ENCODE peak calls at places on chromosomes 4 and X, in seven cellular contexts. T is IMR-90, Q is breast epithelium, I is HCT116, K is uterus, D is esophagus muscularis mucosa, P is upper lobe of left lung. Y is an unnamed sample. For H3K36me3, the result is how much of the 10 kb centered on the place peaks cover.

GRCh38 chrX:51804741-51805140 is 61.5 kb downstream of the GSPT2 start:
- DNase-seq in K (no peak), Q (no peak), T (no peak), P (no peak), D (no peak), I (no peak), Y (no peak)

GRCh38 chr4:148780426-148781005 is 338.3 kb upstream of the NR3C2 start:
- DNase-seq in K (no peak), P (no peak), I (no peak), T (no peak), D (no peak), Q (no peak), Y (no peak)

GRCh38 chr4:159048166-159048886 is 54.6 kb upstream of the RAPGEF2 start:
- DNase-seq in K (peak), Q (peak), P (no peak), I (no peak), T (peak), D (no peak), Y (peak)

GRCh38 chr4:109820563-109820962 is 5.0 kb downstream of the GAR1 start:
- DNase-seq in T (no peak), P (no peak), Q (peak), D (no peak), K (no peak), I (no peak), Y (no peak)

GRCh38 chr4:23884731-23885130 is 5.1 kb downstream of the PPARGC1A start:
- DNase-seq in K (no peak), Q (no peak), P (no peak), T (no peak), I (no peak), D (no peak), Y (no peak)

GRCh38 chr4:19987746-19988145 is 264.0 kb upstream of the SLIT2 start:
- DNase-seq in P (no peak), D (no peak), T (peak), Q (no peak), I (no peak), K (no peak), Y (no peak)

GRCh38 chrX:30483996-30484395 is 93.6 kb downstream of the TASL start:
- DNase-seq in T (no peak), D (no peak), P (no peak), I (no peak), Q (no peak), K (no peak), Y (no peak)

GRCh38 chr4:152715076-152715475 is 35.3 kb upstream of the TMEM154 start:
- DNase-seq in Q (no peak), D (no peak), K (no peak), T (no peak), I (no peak), P (no peak), Y (no peak)

GRCh38 chr4:86840858-86841257 is 8.3 kb downstream of the SLC10A6 start:
- DNase-seq in P (no peak), K (no peak), I (no peak), T (peak), D (no peak), Q (no peak), Y (no peak)

GRCh38 chr4:55363618-55364420 is 17.8 kb downstream of the SRD5A3 start:
- DNase-seq in T (no peak), Q (no peak), K (no peak), D (no peak), P (no peak), I (no peak), Y (no peak)

GRCh38 chrX:138872537-138872936 is 161.0 kb upstream of the FGF13 start:
- DNase-seq in P (no peak), I (no peak), D (no peak), K (no peak), Q (no peak), T (no peak), Y (no peak)

GRCh38 chrX:108299704-108300103 is 138.5 kb downstream of the COL4A6 start:
- DNase-seq in I (no peak), P (no peak), D (no peak), K (no peak), T (no peak), Q (no peak), Y (no peak)

GRCh38 chr4:41380758-41381157 is 124.0 kb downstream of the UCHL1 start:
- DNase-seq in T (no peak), I (no peak), Q (no peak), P (no peak), D (peak), K (no peak), Y (no peak)

GRCh38 chrX:150162141-150162540 is 201.0 kb upstream of the MAMLD1 start:
- DNase-seq in I (peak), P (no peak), T (no peak), K (no peak), D (peak), Q (no peak), Y (no peak)

GRCh38 chrX:24396236-24396929 is 35.9 kb downstream of the SUPT20HL1 start:
- DNase-seq in P (no peak), I (no peak), Q (no peak), K (no peak), D (no peak), T (peak), Y (no peak)

GRCh38 chrX:33339219-33339618 is 127.9 kb upstream of the DMD start:
- DNase-seq in T (peak), Q (no peak), D (no peak), I (no peak), K (no peak), P (no peak), Y (no peak)

GRCh38 chr4:121690001-121690400 is 6.8 kb downstream of the ANXA5 start:
- DNase-seq in D (no peak), K (no peak), T (peak), I (no peak), P (no peak), Q (no peak), Y (no peak)

GRCh38 chr4:151753056-151753455 is 7.8 kb downstream of the GATB start:
- DNase-seq in D (no peak), P (no peak), K (no peak), T (peak), I (no peak), Q (no peak), Y (no peak)

GRCh38 chrX:318739-319578 is at the start of gene GTPBP6:
- DNase-seq in Q (peak), T (peak), P (peak), I (peak), K (peak), D (peak), Y (peak)

GRCh38 chr4:58064618-58065017 is 954.4 kb upstream of the IGFBP7 start:
- DNase-seq in K (no peak), P (no peak), Q (no peak), I (no peak), T (no peak), D (no peak), Y (no peak)

GRCh38 chr4:58063761-58064160 is 953.6 kb upstream of the IGFBP7 start:
- DNase-seq in I (no peak), D (no peak), Q (no peak), T (no peak), K (no peak), P (no peak), Y (no peak)

DNA sequence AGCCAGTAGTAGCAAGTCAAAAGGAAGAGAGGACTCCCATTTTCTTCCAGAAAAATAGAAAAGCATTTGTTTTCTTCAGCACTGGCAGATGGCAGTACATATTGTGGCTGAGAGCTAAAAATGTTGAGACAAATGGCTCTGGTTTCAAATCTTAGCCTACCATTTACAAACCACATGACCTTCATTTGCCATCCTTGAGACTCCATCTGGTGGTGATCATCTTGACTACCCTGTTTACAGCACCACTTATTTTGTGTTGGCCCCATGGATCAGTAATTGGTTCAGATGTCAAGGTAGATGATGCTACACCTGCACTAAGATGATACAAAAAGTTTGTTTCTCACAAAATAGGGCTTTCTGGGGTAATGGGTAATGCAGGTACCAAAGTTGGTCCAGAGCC is 951.8 kb upstream of the IGFBP7 start:
- DNase-seq in I (no peak), P (no peak), Q (no peak), D (no peak), T (no peak), K (no peak), Y (no peak)
- TF ChIP-seq CTCF in I (no peak), P (no peak), Q (no peak), D (no peak), T (no peak), K (no peak), Y (no peak)

DNA sequence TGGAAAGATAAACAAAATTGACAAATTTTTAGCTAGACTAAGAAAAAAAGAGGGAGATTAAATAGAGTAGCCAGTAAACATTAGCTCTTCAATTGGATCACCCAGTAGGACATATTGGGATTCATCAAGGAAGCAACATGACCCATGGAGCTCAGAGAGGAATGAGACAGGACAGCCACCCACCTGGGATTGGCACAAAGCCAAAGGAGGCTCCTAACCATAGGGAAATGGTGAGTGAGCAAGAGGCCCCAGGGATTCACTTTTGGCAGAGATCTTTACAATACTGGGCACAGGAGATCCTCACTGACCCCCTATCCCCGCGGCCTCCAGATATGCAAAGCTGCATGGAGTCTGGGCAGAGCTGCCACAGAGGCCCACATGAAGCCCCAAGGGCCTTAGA is 34.8 kb upstream of the CXCL6 start:
- DNase-seq in I (no peak), K (no peak), D (no peak), Q (no peak), P (no peak), T (no peak), Y (peak)
- H3K36me3 ChIP-seq in I (under half), K (under half), D (under half), Q (under half), P (under half), T (under half), Y (under half)

GRCh38 chr4:40241026-40241425 is 44.2 kb downstream of the RHOH start:
- DNase-seq in Q (no peak), I (no peak), P (no peak), K (no peak), T (no peak), D (no peak), Y (no peak)
- TF ChIP-seq POLR2A in Q (no peak), I (no peak), P (no peak), K (no peak), T (no peak), D (no peak), Y (no peak)

GRCh38 chr4:189973646-189974045 is 33.0 kb downstream of the FRG1 start:
- DNase-seq in K (no peak), D (no peak), P (no peak), T (no peak), I (no peak), Q (no peak), Y (no peak)

GRCh38 chr4:189979196-189980047 is 38.8 kb downstream of the FRG1 start:
- DNase-seq in I (no peak), P (peak), K (no peak), D (no peak), T (no peak), Q (no peak), Y (no peak)

DNA sequence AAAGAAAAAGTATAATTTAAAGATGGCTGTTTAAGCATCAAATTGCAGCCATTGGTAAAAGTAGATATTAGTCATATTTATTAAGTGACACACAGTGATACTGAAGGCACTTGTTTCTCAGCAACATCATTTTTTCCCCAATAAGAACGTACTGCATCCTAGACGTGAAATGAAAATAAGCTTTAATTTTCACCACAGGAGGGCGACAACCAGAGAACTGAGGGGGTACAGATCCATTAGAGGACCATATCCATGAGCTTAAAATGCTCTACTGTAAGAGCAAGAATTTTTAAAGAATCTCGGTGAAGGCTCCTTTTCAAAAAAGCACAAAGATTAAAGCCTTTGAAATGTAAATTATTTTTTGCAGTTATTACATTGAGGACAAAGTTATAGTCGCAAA is 33.4 kb downstream of the FRG1 start:
- DNase-seq in P (no peak), Q (no peak), K (no peak), I (peak), D (no peak), T (no peak), Y (no peak)
- TF ChIP-seq CTCF in P (no peak), Q (no peak), K (no peak), I (peak), D (no peak), T (peak), Y (no peak)

DNA sequence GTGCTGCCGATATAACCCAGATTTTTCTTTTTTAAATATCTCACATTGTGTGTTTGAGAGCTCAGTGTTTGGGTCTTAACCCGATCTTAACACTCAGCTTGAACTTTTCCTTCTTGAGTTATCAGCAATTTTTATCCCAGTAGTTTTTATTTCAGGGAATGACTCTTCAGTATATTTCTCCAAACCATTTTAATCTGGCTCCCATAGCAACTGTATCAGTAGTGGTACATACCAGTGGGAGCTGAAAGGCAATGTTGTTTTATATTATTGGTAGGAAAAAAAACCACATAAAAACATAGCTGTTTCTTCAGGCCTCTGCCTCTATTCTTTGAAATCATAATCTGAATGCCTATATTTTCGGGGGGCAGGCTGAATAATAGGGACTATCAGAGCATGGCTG is 111.1 kb downstream of the SLC4A4 start:
- DNase-seq in D (no peak), I (no peak), Q (no peak), K (no peak), P (no peak), T (no peak), Y (no peak)
- H3K36me3 ChIP-seq in D (under half), I (under half), Q (under half), K (under half), P (under half), T (under half), Y (under half)

DNA sequence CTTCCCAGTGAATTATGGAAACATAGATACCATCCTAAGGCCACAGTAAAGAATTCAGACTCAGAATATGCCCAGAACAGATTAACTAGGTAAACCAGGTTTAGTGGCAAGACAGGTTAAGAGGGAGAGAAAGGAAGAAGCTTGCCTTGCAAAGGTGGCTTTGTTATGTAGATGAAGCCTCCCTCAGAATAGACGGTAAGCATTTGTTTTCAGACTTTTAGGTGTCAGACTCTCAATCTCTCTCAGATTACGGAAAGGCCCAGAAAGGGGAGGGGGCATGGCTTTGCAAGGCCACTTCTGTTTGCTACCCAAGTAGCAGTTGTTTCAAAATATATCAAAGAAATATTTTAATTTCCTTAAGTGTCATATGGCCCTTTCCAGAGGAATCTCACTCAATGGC is 457.1 kb upstream of the BOD1L1 start:
- DNase-seq in K (no peak), T (no peak), D (no peak), P (no peak), Q (no peak), I (no peak), Y (no peak)
- TF ChIP-seq POLR2A in K (no peak), T (no peak), D (no peak), P (no peak), Q (no peak), I (no peak), Y (no peak)

GRCh38 chr4:2186133-2186864 is 55.6 kb downstream of the HAUS3 start:
- DNase-seq in T (peak), Q (no peak), K (no peak), P (no peak), I (peak), D (no peak), Y (no peak)
- TF ChIP-seq CTCF in T (peak), Q (peak), K (no peak), P (peak), I (peak), D (no peak), Y (no peak)

DNA sequence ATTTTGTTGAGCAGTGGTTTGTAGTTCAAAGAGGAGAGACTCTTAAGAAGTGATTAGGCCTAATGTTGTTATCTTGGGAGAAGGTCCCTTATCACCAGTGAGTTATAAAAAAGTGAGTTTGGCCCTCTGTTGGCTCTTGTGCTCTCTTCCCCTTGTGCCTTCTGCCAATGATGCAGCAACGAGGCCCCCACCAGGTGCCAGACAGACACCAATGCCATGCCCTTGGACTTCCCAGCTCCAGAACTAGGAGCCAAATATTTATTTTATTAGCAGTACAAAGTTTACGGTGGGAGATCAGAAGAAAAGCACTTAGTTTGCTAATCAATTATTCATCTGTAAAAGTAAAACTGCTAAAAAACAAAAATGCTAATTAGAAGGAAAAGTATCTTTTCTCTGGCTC is 22.7 kb upstream of the NAAA start:
- DNase-seq in D (no peak), P (no peak), K (no peak), T (no peak), I (no peak), Q (no peak), Y (no peak)
- H3K36me3 ChIP-seq in D (half or more), P (under half), K (under half), T (under half), I (under half), Q (under half), Y (half or more)

DNA sequence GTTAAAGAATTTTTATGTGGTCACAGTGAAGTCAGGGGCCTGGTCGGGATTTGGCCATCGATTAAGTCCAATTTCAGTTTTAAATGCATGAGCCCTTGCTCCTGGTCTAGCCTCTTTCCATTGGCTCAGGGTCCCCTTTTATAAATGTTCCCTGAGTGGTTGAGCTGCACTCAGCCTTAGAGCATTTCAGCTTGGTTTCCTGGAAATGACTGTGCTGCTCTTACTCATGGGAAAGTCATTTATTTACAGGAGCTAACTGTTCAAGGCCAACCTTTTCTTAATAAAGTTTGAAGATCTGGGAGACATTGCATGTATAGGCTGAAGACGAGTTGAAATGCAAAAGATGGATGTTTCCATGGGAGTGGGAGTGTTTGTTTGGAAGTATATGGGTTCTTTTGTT is 98.8 kb upstream of the CLNK start:
- DNase-seq in K (no peak), T (peak), I (no peak), D (no peak), Q (no peak), P (no peak), Y (no peak)
- TF ChIP-seq POLR2A in K (no peak), T (no peak), I (no peak), D (no peak), Q (no peak), P (no peak), Y (no peak)